ENCODE peak calls at places on chromosomes 16 and 17, in four cellular contexts. J is IMR-90, D is mucosa of descending colon, Z is esophagus muscularis mucosa. W is an unnamed sample.

GRCh38 chr17:63950940-63951907 is 19.1 kb upstream of the CD79B start:
- DNase-seq in J (no peak), D (peak; percentile 57), Z (no peak), W (no peak)

GRCh38 chr17:27430882-27431491 is 25.3 kb upstream of the KSR1 start:
- DNase-seq in J (peak; percentile 51), D (no peak), Z (no peak), W (no peak)

GRCh38 chr16:85602402-85602801 is 10.7 kb upstream of the GSE1 start:
- DNase-seq in J (no peak), D (no peak), Z (no peak), W (no peak)

GRCh38 chr16:48271728-48272127 is 24.4 kb upstream of the ABCC11 start:
- DNase-seq in J (peak; percentile 38), D (no peak), Z (no peak), W (no peak)

GRCh38 chr16:84396537-84397008 is 28.2 kb downstream of the ATP2C2 start:
- DNase-seq in J (peak; percentile 5), D (no peak), Z (no peak), W (no peak)

GRCh38 chr17:76370261-76370993 is 14.0 kb upstream of the SPHK1 start:
- DNase-seq in J (peak; percentile 98), D (no peak), Z (no peak), W (no peak)

GRCh38 chr17:75830168-75831031 is 13.8 kb downstream of the UNC13D start:
- DNase-seq in J (no peak), D (peak; percentile 75), Z (no peak), W (no peak)

GRCh38 chr16:22642689-22643088 is 132.0 kb downstream of the NPIPB5 start:
- DNase-seq in J (no peak), D (no peak), Z (no peak), W (peak; percentile 81)

GRCh38 chr17:34713687-34714086 is 134.3 kb downstream of the TMEM132E start:
- DNase-seq in J (no peak), D (no peak), Z (peak; percentile 70), W (peak; percentile 56)

GRCh38 chr16:30829130-30830071 is 42.4 kb upstream of the ZNF629 start:
- DNase-seq in J (no peak), D (peak; percentile 82), Z (no peak), W (no peak)

GRCh38 chr16:71540-72341 is 690 bp downstream of the RHBDF1 start:
- DNase-seq in J (peak; percentile 76), D (peak; percentile 83), Z (no peak), W (no peak)

GRCh38 chr17:78791840-78792709 is 10.0 kb upstream of the CYTH1 start:
- DNase-seq in J (no peak), D (no peak), Z (no peak), W (no peak)

GRCh38 chr17:64775701-64776570 is 113.8 kb upstream of the SMURF2 start:
- DNase-seq in J (no peak), D (peak; percentile 48), Z (no peak), W (peak; percentile 66)

GRCh38 chr17:80820331-80820730 is 171.3 kb upstream of the CHMP6 start:
- DNase-seq in J (no peak), D (peak; percentile 33), Z (no peak), W (no peak)

GRCh38 chr16:79372504-79373184 is 227.9 kb downstream of the MAF start:
- DNase-seq in J (no peak), D (no peak), Z (no peak), W (no peak)

GRCh38 chr17:73799091-73799490 is 154.8 kb upstream of the SDK2 start:
- DNase-seq in J (no peak), D (no peak), Z (no peak), W (no peak)

GRCh38 chr16:76338472-76338871 is 61.3 kb downstream of the CNTNAP4 start:
- DNase-seq in J (no peak), D (no peak), Z (no peak), W (no peak)

GRCh38 chr17:34883106-34884000 is 77.9 kb downstream of the CCT6B start:
- DNase-seq in J (no peak), D (no peak), Z (no peak), W (no peak)

GRCh38 chr17:48997827-48998556 is 807 bp downstream of the IGF2BP1 start:
- DNase-seq in J (no peak), D (no peak), Z (peak; percentile 77), W (peak; percentile 85)

GRCh38 chr17:7590743-7591142 is 849 bp upstream of the SOX15 start:
- DNase-seq in J (peak; percentile 70), D (no peak), Z (no peak), W (no peak)

DNA sequence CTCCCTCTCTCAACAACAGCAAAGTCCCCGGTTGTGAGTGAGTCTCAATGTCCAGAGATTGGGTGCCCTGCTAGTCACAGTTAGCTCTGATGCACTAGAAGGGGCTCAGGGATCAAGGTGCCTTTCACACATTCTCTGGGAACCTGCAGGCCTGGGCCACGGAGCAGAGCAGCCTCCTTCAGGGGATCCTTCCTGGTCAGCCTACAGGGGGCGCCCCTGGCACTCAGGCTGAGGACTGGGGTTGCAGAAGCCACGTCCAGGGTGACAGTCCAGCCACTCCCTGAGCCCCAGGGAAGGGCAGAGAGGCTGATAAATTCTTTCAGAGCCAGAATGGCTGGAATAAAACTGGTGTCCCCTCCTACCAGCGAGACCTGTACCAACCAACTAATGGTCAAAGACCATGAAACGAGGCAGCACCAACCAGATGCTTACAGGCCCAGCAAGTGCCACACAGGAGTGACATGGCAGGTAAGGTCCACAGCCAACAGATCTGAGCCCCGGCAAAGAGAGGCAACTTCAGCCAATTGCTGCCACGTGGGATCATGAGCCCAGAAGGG is 43.5 kb downstream of the ST3GAL2 start:
- DNase-seq in J (peak; percentile 22), D (peak; percentile 87), Z (no peak), W (no peak)
- TF ChIP-seq CTCF in J (peak; percentile 57), D (peak; percentile 64), Z (peak; percentile 51), W (peak; percentile 63)

DNA sequence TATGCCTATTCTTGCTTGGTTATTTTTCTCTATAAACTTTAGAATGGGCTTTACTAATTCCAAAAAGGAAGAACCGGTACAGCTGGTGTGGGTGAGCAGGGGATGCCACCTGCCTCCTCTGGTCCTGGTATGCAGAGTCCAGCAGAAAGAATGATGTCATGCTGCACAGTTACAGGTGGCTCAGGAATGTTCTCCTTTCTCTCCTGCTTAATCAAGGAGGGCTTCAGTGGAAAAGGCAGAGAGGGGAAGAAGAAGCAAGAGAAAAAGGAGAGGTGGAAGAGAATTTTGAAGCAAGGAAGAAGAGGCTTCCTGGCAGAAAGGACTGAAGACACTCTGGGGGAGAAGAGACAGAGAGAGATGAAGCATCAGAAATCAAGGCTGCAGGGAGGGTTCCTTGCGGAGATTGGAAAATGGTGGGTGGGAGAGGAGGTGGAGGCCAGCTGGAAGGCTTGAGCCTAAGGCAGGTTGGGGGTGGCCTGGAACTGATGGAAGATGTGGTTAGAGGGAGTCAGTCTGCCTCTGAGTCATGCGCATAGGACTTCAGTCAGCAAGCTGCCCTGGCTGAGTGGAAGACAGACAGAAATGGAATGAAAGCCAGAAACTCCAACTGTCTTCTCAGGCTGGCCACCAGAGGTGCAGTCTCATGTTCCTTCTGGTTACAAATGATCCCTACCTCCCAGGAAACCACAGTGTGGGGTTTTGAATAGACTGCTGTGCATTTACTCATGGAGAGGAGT is 64.6 kb upstream of the CRHR1 start:
- DNase-seq in J (peak; percentile 74), D (no peak), Z (no peak), W (no peak)
- TF ChIP-seq CTCF in J (peak; percentile 43), D (no peak), Z (no peak), W (peak; percentile 33)

DNA sequence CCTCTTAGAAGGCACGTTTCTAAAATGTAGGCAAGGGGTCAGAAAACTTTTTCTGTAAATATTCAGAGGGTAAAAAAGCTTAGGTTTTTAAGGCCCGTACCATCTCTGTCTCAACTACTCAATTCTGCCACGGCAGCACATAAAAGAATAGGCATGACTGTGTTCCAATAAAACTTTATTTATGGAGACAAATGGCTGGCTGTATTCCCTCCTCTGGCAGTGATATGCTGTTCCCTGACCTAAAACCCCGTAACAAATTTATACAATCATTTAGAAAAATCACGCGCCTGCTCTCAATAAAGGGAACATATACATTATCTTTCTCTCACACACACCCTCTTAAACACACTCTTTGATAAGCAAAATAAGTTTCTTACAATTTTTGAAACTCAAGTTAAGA is 138.7 kb downstream of the ZFHX3 start:
- DNase-seq in J (no peak), D (no peak), Z (no peak), W (no peak)
- TF ChIP-seq CTCF in J (no peak), D (no peak), Z (no peak), W (no peak)

GRCh38 chr16:7185689-7186088 is 147.0 kb upstream of the RBFOX1 start:
- DNase-seq in J (no peak), D (no peak), Z (no peak), W (no peak)
- TF ChIP-seq CTCF in J (no peak), D (no peak), Z (no peak), W (no peak)

DNA sequence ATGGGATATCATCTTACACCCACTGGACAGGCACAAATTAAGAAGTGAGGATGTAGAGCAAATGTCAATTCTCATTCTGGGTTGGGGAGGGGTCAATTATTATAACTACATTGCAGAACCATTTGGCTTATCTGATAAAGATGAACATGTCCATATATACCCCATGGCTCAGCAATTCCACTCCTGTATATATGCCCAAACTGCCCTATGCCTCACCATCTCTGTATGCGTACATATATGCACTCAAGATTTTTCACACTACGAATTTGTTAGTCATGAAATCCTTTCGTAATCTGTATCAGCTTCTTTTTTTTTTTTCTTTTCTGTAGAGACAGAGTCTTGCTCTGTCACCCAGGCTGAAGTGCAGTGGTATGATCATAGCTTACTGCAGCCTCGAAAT is 20.8 kb upstream of the CNEP1R1 start:
- DNase-seq in J (no peak), D (no peak), Z (no peak), W (no peak)
- TF ChIP-seq CTCF in J (no peak), D (no peak), Z (no peak), W (no peak)

GRCh38 chr17:1676401-1676800 is 8.3 kb downstream of the PRPF8 start:
- DNase-seq in J (no peak), D (no peak), Z (no peak), W (no peak)
- TF ChIP-seq CTCF in J (no peak), D (no peak), Z (no peak), W (no peak)

DNA sequence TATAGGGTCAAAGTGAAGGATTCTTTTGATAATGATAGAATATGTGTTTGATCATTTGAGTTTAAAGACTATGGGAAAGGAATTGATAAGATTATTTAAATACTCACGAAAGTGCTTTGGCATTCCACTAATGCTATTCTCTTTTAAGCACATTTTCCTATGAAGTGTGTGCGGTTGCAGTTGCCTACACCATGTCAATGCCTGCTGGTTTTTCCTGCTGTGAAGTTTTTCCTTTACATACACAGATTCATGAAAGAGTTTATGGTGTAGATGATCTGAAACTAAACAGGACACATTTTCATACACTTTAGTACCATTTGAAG is 78.7 kb downstream of the VMP1 start:
- DNase-seq in J (no peak), D (no peak), Z (no peak), W (no peak)
- TF ChIP-seq CTCF in J (peak; percentile 8), D (no peak), Z (no peak), W (no peak)

GRCh38 chr17:72534265-72534664 is 413.4 kb downstream of the SOX9 start:
- DNase-seq in J (no peak), D (no peak), Z (no peak), W (no peak)
- TF ChIP-seq CTCF in J (no peak), D (no peak), Z (no peak), W (no peak)

GRCh38 chr16:88844412-88845118 is 12.2 kb downstream of the GALNS start:
- DNase-seq in J (no peak), D (no peak), Z (no peak), W (no peak)
- TF ChIP-seq CTCF in J (no peak), D (no peak), Z (no peak), W (no peak)